ENCODE peak calls at places on chromosomes 3 and 15, in five cellular contexts. S is hypothalamus, C is C1 segment of cervical spinal cord, L is RPMI7951, A is T-cell. M is an unnamed sample.
A peak's percentile ranks its signal among the peaks of the same experiment; 100 is the strongest.

GRCh38 chr3:73401058-73401457 is 223.7 kb downstream of the PDZRN3 start:
- DNase-seq in C (no peak), A (no peak), L (no peak), S (no peak), M (peak; percentile 54)

GRCh38 chr15:58839485-58839884 is 68.4 kb downstream of the MINDY2 start:
- DNase-seq in S (no peak), A (no peak), L (peak; percentile 6), C (no peak), M (peak; percentile 6)

GRCh38 chr3:11136871-11137626 is 17.2 kb upstream of the HRH1 start:
- DNase-seq in L (peak; percentile 100), S (no peak), A (no peak), C (no peak), M (peak; percentile 100)

GRCh38 chr3:125375950-125376679 is 990 bp upstream of the ZNF148 start:
- DNase-seq in L (peak; percentile 39), S (no peak), C (no peak), A (no peak), M (peak; percentile 40)

GRCh38 chr15:78988361-78988911 is 43.6 kb upstream of the CTSH start:
- DNase-seq in S (no peak), A (no peak), L (peak; percentile 99), C (peak; percentile 44), M (peak; percentile 99)

GRCh38 chr3:4350789-4351163 is 47.6 kb downstream of the SETMAR start:
- DNase-seq in S (peak; percentile 7), A (peak; percentile 10), L (peak; percentile 79), C (no peak), M (peak; percentile 44)

GRCh38 chr15:38252481-38253311 is at the start of gene SPRED1:
- DNase-seq in C (peak; percentile 89), S (no peak), L (peak; percentile 71), A (no peak), M (peak; percentile 28)

GRCh38 chr3:171407746-171408145 is 52.5 kb downstream of the TNIK start:
- DNase-seq in C (no peak), S (no peak), A (no peak), L (peak; percentile 80), M (peak; percentile 78)

GRCh38 chr15:78850352-78850751 is 22.3 kb upstream of the MORF4L1 start:
- DNase-seq in A (no peak), S (no peak), C (no peak), L (no peak), M (no peak)

GRCh38 chr3:51908026-51908425 is 4.9 kb upstream of the IQCF1 start:
- DNase-seq in A (no peak), L (no peak), S (no peak), C (no peak), M (no peak)

GRCh38 chr3:137304313-137305056 is 346.7 kb downstream of the IL20RB start:
- DNase-seq in C (no peak), L (no peak), A (no peak), S (no peak), M (no peak)

GRCh38 chr3:155792532-155792931 is 13.5 kb downstream of the C3orf33 start:
- DNase-seq in L (no peak), C (no peak), A (no peak), S (no peak), M (no peak)

GRCh38 chr3:155646554-155647189 is 98.2 kb downstream of the PLCH1 start:
- DNase-seq in C (no peak), A (no peak), S (no peak), L (no peak), M (no peak)

GRCh38 chr3:158696618-158697017 is 24.2 kb upstream of the LXN start:
- DNase-seq in L (no peak), C (no peak), A (no peak), S (no peak), M (peak; percentile 43)

GRCh38 chr3:194189243-194189791 is 53.4 kb downstream of the HES1 start:
- DNase-seq in L (peak; percentile 13), C (no peak), A (no peak), S (no peak), M (no peak)

GRCh38 chr15:60535743-60536142 is 56.8 kb upstream of the ICE2 start:
- DNase-seq in C (no peak), L (no peak), A (no peak), S (no peak), M (no peak)

GRCh38 chr3:24401811-24402185 is 92.9 kb downstream of the THRB start:
- DNase-seq in S (no peak), A (no peak), L (no peak), C (no peak), M (no peak)

GRCh38 chr3:129184396-129184656 is 630 bp upstream of the CNBP start:
- DNase-seq in A (no peak), S (no peak), L (peak; percentile 22), C (no peak), M (peak; percentile 25)

GRCh38 chr3:152300029-152300764 is 31.5 kb downstream of the MBNL1 start:
- DNase-seq in S (no peak), A (no peak), L (no peak), C (no peak), M (no peak)

GRCh38 chr15:78618490-78618934 is 2.3 kb downstream of the CHRNA3 start:
- DNase-seq in S (peak; percentile 73), L (peak; percentile 76), C (peak; percentile 71), A (peak; percentile 23), M (peak; percentile 82)

GRCh38 chr3:192246847-192247520 is 480.4 kb downstream of the FGF12 start:
- DNase-seq in A (no peak), S (no peak), C (no peak), L (no peak), M (no peak)

GRCh38 chr15:29921130-29921601 is 98.9 kb upstream of the TJP1 start:
- DNase-seq in C (no peak), A (no peak), L (no peak), S (no peak), M (no peak)

GRCh38 chr15:66625531-66625930 is 59.7 kb upstream of the LCTL start:
- DNase-seq in S (no peak), A (no peak), L (no peak), C (no peak), M (no peak)

GRCh38 chr3:65878831-65879230 is 159.9 kb downstream of the MAGI1 start:
- DNase-seq in S (no peak), L (no peak), C (no peak), A (no peak), M (no peak)

GRCh38 chr3:114624047-114624445 is 330.2 kb downstream of the TIGIT start:
- DNase-seq in L (peak; percentile 57), S (no peak), C (peak; percentile 26), A (no peak), M (peak; percentile 60)

GRCh38 chr3:139679218-139679617 is 1.4 kb upstream of the NMNAT3 start:
- DNase-seq in A (no peak), S (no peak), C (no peak), L (no peak), M (no peak)

GRCh38 chr3:53748512-53749271 is 97.5 kb downstream of the CHDH start:
- DNase-seq in L (no peak), A (no peak), S (no peak), C (peak; percentile 10), M (no peak)

GRCh38 chr15:49741721-49742120 is 120.9 kb downstream of the DTWD1 start:
- DNase-seq in A (no peak), L (peak; percentile 18), S (no peak), C (no peak), M (no peak)

GRCh38 chr3:51708216-51708845 is 1.5 kb downstream of the GRM2 start:
- DNase-seq in A (no peak), S (no peak), C (no peak), L (no peak), M (no peak)

GRCh38 chr3:171959532-171960044 is 79.8 kb upstream of the FNDC3B start:
- DNase-seq in S (no peak), C (no peak), L (no peak), A (no peak), M (no peak)

GRCh38 chr15:45134046-45134445 is 4.3 kb downstream of the DUOX1 start:
- DNase-seq in L (no peak), S (no peak), C (no peak), A (no peak), M (no peak)

GRCh38 chr15:73996939-73997338 is 2.4 kb downstream of the PML start:
- DNase-seq in L (peak; percentile 87), A (no peak), C (no peak), S (no peak), M (peak; percentile 74)